ENCODE peak calls at places on chromosome 21, in ten cellular contexts. D, W, O, E, X, T, F, G, U and Z are unnamed samples.

GRCh38 chr21:27802816-27803475 is 836.1 kb upstream of the ADAMTS5 start:
- DNase-seq in X (no peak), T (no peak), D (no peak), E (peak), F (no peak), U (no peak), W (no peak), O (no peak), G (peak), Z (no peak)

GRCh38 chr21:37257526-37257966 is 9.6 kb downstream of the VPS26C start:
- DNase-seq in T (no peak), U (no peak), W (no peak), G (no peak), D (no peak), E (no peak), O (peak), X (peak), F (peak), Z (no peak)

GRCh38 chr21:32467291-32467690 is 54.8 kb downstream of the EVA1C start:
- DNase-seq in W (no peak), U (no peak), E (no peak), T (no peak), X (no peak), F (no peak), D (no peak), G (peak), O (peak), Z (no peak)

GRCh38 chr21:37546949-37547614 is 180.5 kb downstream of the DYRK1A start:
- DNase-seq in T (peak), E (no peak), G (no peak), O (no peak), U (no peak), W (no peak), X (no peak), D (no peak), F (peak), Z (no peak)

GRCh38 chr21:45982256-45982757 is 737 bp downstream of the COL6A1 start:
- DNase-seq in F (no peak), O (peak), E (peak), T (no peak), D (no peak), G (peak), U (no peak), X (peak), W (no peak), Z (no peak)

GRCh38 chr21:42193131-42193671 is 25.7 kb upstream of the ABCG1 start:
- DNase-seq in U (no peak), O (no peak), X (no peak), G (no peak), E (no peak), D (no peak), T (no peak), W (no peak), F (peak), Z (no peak)

GRCh38 chr21:38773108-38774061 is 32.3 kb upstream of the ETS2 start:
- DNase-seq in G (no peak), T (peak), F (peak), E (no peak), U (peak), X (no peak), O (no peak), W (peak), D (peak), Z (no peak)

GRCh38 chr21:39037807-39038405 is 145.3 kb downstream of the PSMG1 start:
- DNase-seq in G (peak), T (no peak), W (no peak), E (peak), F (no peak), U (no peak), X (no peak), D (no peak), O (no peak), Z (no peak)

GRCh38 chr21:32978346-32979270 is 47.1 kb upstream of the OLIG2 start:
- DNase-seq in E (peak), W (no peak), U (no peak), F (no peak), T (no peak), O (no peak), D (no peak), G (no peak), X (no peak), Z (no peak)

GRCh38 chr21:34836933-34837505 is 168.2 kb downstream of the CLIC6 start:
- DNase-seq in D (no peak), W (no peak), O (no peak), U (no peak), F (no peak), X (no peak), G (no peak), T (no peak), E (no peak), Z (no peak)

GRCh38 chr21:39705849-39706248 is 39.1 kb upstream of the IGSF5 start:
- DNase-seq in X (no peak), W (no peak), D (no peak), T (no peak), U (no peak), F (no peak), E (no peak), O (no peak), G (no peak), Z (no peak)

GRCh38 chr21:23247334-23247733 is 2249.1 kb downstream of the NCAM2 start:
- DNase-seq in U (no peak), E (no peak), W (no peak), X (no peak), F (no peak), D (no peak), O (no peak), T (no peak), G (no peak), Z (no peak)

GRCh38 chr21:33897098-33897497 is 18.5 kb downstream of the ATP5PO start:
- DNase-seq in G (no peak), F (no peak), O (no peak), U (no peak), T (no peak), E (no peak), X (no peak), W (no peak), D (no peak), Z (no peak)

GRCh38 chr21:35942211-35943144 is 117.8 kb downstream of the SETD4 start:
- DNase-seq in O (no peak), W (no peak), T (no peak), G (no peak), E (no peak), X (no peak), D (no peak), U (no peak), F (no peak), Z (no peak)

GRCh38 chr21:27649746-27650145 is 682.9 kb upstream of the ADAMTS5 start:
- DNase-seq in D (no peak), E (no peak), O (no peak), F (no peak), X (no peak), T (no peak), G (no peak), W (no peak), U (no peak), Z (no peak)

GRCh38 chr21:36747815-36748381 is 49.0 kb downstream of the SIM2 start:
- DNase-seq in U (no peak), T (no peak), W (no peak), O (peak), D (no peak), E (peak), F (peak), X (peak), G (peak), Z (peak)

GRCh38 chr21:46099476-46099875 is 1.6 kb downstream of the COL6A2 start:
- DNase-seq in W (no peak), D (no peak), U (no peak), O (peak), E (peak), G (peak), T (no peak), F (no peak), X (no peak), Z (peak)

GRCh38 chr21:38181101-38181500 is 75.7 kb upstream of the KCNJ15 start:
- DNase-seq in W (no peak), U (no peak), G (no peak), O (no peak), F (peak), X (no peak), T (no peak), E (no peak), D (peak), Z (no peak)

GRCh38 chr21:38380391-38381137 is 117.7 kb downstream of the ERG start:
- DNase-seq in E (no peak), U (no peak), T (no peak), F (peak), O (no peak), G (no peak), D (no peak), W (no peak), X (no peak), Z (no peak)

GRCh38 chr21:36847189-36847588 is 119.3 kb downstream of the HLCS start:
- DNase-seq in G (no peak), F (peak), E (no peak), W (peak), T (peak), D (peak), X (no peak), O (no peak), U (peak), Z (no peak)

GRCh38 chr21:36902793-36903192 is 63.7 kb downstream of the HLCS start:
- DNase-seq in T (no peak), U (no peak), F (peak), G (no peak), O (no peak), X (no peak), W (no peak), E (no peak), D (no peak), Z (no peak)

GRCh38 chr21:41843584-41843983 is 35.6 kb downstream of the PRDM15 start:
- DNase-seq in F (no peak), X (no peak), G (no peak), W (no peak), U (no peak), O (peak), E (no peak), T (no peak), D (no peak), Z (no peak)

GRCh38 chr21:37753122-37753599 is 163.1 kb downstream of the KCNJ6 start:
- DNase-seq in F (no peak), T (no peak), W (no peak), D (no peak), X (no peak), U (no peak), G (no peak), O (no peak), E (no peak), Z (no peak)

GRCh38 chr21:42299324-42300044 is 15.7 kb downstream of the TFF3 start:
- DNase-seq in G (no peak), T (no peak), W (no peak), X (no peak), O (peak), E (no peak), D (no peak), F (no peak), U (no peak), Z (no peak)

GRCh38 chr21:38286739-38287426 is 30.1 kb downstream of the KCNJ15 start:
- DNase-seq in U (no peak), W (no peak), E (no peak), F (peak), G (no peak), T (no peak), O (no peak), D (no peak), X (no peak), Z (no peak)

GRCh38 chr21:36059823-36060158 is 535 bp downstream of the SETD4 start:
- DNase-seq in G (peak), F (no peak), X (peak), O (no peak), E (no peak), T (no peak), D (no peak), W (no peak), U (no peak), Z (peak)

GRCh38 chr21:43808367-43808766 is 19.0 kb downstream of the RRP1 start:
- DNase-seq in G (no peak), E (no peak), W (no peak), X (no peak), F (no peak), U (no peak), T (no peak), D (no peak), O (no peak), Z (no peak)
- TF ChIP-seq CTCF in G (no peak), E (no peak), W (no peak), X (no peak), F (no peak), U (no peak), T (no peak), D (no peak), O (no peak), Z (no peak)

DNA sequence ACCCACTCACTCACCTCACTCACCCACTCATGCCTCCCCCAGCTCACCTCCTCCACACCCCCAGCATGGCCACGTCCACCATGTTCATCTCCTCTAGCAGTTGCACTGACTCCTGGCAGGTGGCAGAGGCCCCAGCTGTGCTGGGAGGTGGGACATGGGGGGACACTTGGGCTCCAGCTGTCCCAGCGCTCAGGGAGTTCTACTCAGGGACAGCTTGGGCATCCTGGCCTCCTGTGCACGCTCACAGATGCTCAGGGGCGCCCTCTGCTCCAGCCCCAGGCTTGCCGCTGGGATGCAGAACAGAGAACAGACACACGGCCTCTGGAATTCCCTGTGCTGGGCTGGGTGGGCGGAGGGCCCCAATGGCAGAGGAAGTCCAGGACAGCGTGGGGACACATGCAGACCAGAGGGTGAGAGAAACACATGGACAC is 5.2 kb downstream of the KRTAP10-8 start:
- DNase-seq in X (no peak), D (no peak), U (no peak), E (no peak), O (no peak), T (no peak), W (no peak), G (peak), F (no peak), Z (no peak)
- TF ChIP-seq CTCF in X (no peak), D (no peak), U (no peak), E (no peak), O (no peak), T (no peak), W (no peak), G (no peak), F (no peak), Z (no peak)

DNA sequence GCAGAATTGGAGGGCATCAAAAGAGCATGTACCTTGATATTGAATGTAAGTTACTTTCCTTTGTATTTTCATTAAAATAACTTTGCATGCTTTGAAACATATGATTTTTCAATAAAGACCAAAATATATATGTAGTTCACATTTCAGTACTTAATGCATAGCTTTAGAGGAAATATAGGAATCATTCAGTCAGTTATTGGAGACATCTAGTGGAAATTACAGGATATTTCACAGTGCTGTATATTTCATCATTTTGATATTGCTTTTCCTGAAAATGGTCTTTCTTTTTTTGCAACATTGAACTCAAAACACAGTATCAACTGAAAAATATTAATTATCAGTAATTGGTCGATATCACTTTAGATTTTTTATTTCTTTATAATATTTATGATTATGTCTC is 375.8 kb downstream of the NCAM2 start:
- DNase-seq in F (no peak), E (no peak), D (no peak), G (no peak), X (no peak), U (no peak), O (no peak), W (no peak), T (no peak), Z (no peak)
- TF ChIP-seq CTCF in F (peak), E (no peak), D (no peak), G (no peak), X (peak), U (peak), O (no peak), W (peak), T (peak), Z (no peak)

DNA sequence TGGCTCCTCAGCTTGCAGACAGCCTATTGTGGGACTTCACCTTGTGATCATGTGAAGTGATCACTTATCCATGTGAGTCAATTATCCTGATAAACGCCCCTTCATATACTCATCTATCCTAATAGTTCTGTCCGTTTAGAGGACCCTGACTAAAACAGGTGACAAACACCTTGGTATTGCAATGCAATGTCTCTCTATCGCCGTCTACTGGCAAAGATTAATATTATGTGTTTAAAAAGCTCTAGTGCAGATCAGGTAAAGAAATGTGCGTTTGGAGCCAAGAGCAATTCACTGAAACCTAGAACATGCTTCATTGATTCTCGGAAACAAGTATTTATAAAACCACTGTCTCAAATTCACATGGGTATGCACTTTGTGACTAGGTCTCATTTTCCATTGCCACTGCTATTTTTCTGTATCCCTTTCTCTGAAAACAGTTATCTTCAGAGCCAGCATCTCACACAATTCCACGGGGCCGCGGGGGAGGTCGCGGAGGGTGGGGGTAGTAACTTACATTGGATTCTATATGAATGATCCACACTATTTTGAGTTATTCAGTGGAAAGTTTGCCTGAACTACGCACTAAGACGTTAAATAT is 554.6 kb upstream of the NCAM2 start:
- DNase-seq in U (no peak), E (peak), G (no peak), F (no peak), D (no peak), X (no peak), W (no peak), T (no peak), O (no peak), Z (no peak)
- TF ChIP-seq CTCF in U (no peak), E (peak), G (peak), F (peak), D (peak), X (peak), W (no peak), T (peak), O (no peak), Z (peak)

GRCh38 chr21:29196664-29197052 is 66.2 kb downstream of the MAP3K7CL start:
- DNase-seq in U (no peak), F (no peak), O (no peak), G (no peak), E (no peak), D (no peak), T (no peak), W (no peak), X (no peak), Z (no peak)

GRCh38 chr21:29193907-29194306 is 63.5 kb downstream of the MAP3K7CL start:
- DNase-seq in W (no peak), G (no peak), D (no peak), T (no peak), E (no peak), O (no peak), U (no peak), F (no peak), X (no peak), Z (no peak)

GRCh38 chr21:29194847-29195246 is 64.4 kb downstream of the MAP3K7CL start:
- DNase-seq in W (no peak), G (no peak), T (no peak), O (no peak), D (no peak), F (peak), U (no peak), E (no peak), X (no peak), Z (no peak)

GRCh38 chr21:29194342-29194741 is 63.9 kb downstream of the MAP3K7CL start:
- DNase-seq in D (no peak), O (no peak), X (no peak), G (no peak), T (no peak), U (no peak), E (no peak), W (no peak), F (no peak), Z (no peak)

DNA sequence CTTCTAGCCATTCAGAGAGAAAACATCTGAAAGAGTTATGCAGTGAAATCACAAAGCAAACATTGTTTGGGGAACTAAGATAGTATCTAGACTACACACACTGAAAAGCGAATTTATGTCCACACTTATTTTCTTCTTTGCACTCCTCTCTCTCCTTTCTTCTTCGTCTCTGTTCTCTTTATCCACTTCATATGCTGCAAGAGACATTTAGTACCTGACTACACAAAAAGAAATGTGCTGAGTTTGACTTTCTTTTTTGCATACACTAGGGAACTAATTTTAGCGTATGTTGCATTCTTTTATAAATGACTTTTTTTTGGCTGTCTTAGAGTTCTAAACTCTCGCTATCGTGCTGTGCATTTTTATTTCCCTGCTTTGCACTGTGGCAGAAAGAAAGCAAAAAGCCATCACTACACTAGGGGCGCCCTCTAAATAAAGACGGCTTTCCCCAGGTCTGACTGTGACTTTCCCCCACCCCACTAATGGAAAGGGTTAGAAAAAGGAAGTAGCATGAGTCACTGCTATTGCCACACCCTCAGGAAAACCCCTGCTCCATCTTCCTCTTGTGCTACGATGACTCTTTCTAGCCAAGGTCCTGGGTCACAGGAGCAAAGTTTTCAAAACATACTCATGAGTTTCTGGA is 65.7 kb downstream of the MAP3K7CL start:
- DNase-seq in D (no peak), G (no peak), W (no peak), T (peak), E (no peak), X (no peak), O (no peak), F (peak), U (peak), Z (no peak)
- TF ChIP-seq CTCF in D (peak), G (no peak), W (peak), T (peak), E (no peak), X (no peak), O (no peak), F (peak), U (peak), Z (no peak)

DNA sequence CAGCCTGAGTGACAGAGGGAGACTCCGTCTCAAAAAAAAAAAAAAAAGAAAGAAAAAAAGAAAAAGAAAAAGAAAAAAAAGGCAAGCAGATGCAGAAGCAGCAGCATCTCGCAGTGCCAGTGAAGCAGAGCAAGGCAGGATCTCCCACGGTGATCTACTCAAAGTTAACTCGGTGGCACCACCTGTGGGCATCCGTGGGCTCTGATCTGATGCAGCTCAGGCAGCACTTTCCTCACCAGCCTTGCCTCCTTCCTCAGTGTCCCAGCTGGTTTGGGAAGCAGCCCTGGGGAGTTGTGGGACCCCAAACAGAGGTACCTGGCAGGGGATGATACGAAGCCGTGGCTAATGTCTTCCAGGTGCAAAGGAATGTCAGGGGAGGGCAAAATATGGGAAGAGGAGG is 104.3 kb upstream of the KRTAP19-8 start:
- DNase-seq in G (no peak), W (no peak), D (no peak), U (no peak), E (peak), X (no peak), O (no peak), F (no peak), T (no peak), Z (no peak)
- TF ChIP-seq CTCF in G (no peak), W (peak), D (no peak), U (no peak), E (peak), X (no peak), O (no peak), F (no peak), T (peak), Z (no peak)

DNA sequence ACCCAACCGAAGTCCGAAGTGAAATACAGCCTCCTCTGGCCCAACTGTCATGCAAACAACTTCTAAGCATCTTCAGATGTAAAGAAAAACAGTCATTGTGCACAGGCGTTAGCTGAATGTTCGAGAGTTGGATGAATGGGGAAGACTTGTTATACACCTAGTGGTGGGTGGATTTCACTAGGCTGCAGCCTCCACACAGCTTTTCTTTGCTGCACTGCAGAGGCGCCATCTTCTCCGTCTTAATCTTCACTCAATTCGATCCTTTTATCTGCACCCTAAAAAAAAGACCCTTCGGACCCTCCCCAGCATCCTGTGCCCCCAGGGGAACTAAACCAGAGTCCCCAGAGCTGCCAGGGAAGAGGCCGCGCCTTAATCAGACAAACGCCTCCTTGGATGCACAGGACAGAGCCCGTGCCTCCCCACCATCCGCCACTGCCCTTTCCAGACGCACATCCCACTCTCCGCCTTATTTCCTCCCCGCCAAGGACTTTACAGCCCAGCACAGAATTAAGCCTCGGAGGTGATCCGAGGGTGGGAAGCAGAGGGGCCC is 1.4 kb downstream of the APP start:
- DNase-seq in U (no peak), D (no peak), G (no peak), X (peak), F (peak), W (no peak), O (no peak), E (peak), T (no peak), Z (peak)
- TF ChIP-seq CTCF in U (peak), D (peak), G (no peak), X (peak), F (peak), W (peak), O (no peak), E (peak), T (peak), Z (peak)